ENCODE peak calls at places on chromosomes 4 and X, in seven cellular contexts. L is left ventricle myocardium inferior, P is astrocyte, Z is uterus, K is keratinocyte, Y is aorta, H is fibroblast of lung. I is an unnamed sample.
A peak's percentile ranks its signal among the peaks of the same experiment; 100 is the strongest.

GRCh38 chr4:107760281-107760947 is 40.4 kb upstream of the PAPSS1 start:
- DNase-seq in H (peak; percentile 27), L (no peak), K (no peak), Z (no peak), Y (no peak), P (no peak), I (no peak)

GRCh38 chr4:65880594-65880993 is 210.3 kb upstream of the EPHA5 start:
- DNase-seq in Y (no peak), K (no peak), H (no peak), Z (no peak), L (no peak), P (no peak), I (no peak)

GRCh38 chrX:9928083-9928482 is 39.1 kb upstream of the CLDN34 start:
- DNase-seq in P (no peak), H (no peak), K (no peak), Z (no peak), Y (no peak), L (no peak), I (no peak)

GRCh38 chr4:73776363-73776762 is 36.0 kb downstream of the CXCL8 start:
- DNase-seq in L (no peak), Z (peak; percentile 51), H (peak; percentile 94), K (no peak), P (peak; percentile 90), Y (no peak), I (no peak)

GRCh38 chrX:57900961-57901360 is 9.3 kb downstream of the ZXDA start:
- DNase-seq in P (peak; percentile 63), L (no peak), Y (no peak), K (no peak), H (peak; percentile 34), Z (no peak), I (no peak)

GRCh38 chrX:24594531-24594930 is 52.6 kb downstream of the PCYT1B start:
- DNase-seq in L (no peak), P (no peak), Z (no peak), K (no peak), Y (no peak), H (no peak), I (no peak)

GRCh38 chr4:163330828-163331628 is 1.4 kb downstream of the NPY1R start:
- DNase-seq in L (no peak), P (no peak), K (no peak), Z (no peak), H (no peak), Y (peak; percentile 46), I (no peak)

GRCh38 chr4:185232370-185232769 is 23.0 kb downstream of the SNX25 start:
- DNase-seq in H (peak; percentile 36), L (no peak), Z (no peak), K (no peak), Y (no peak), P (peak; percentile 55), I (no peak)

GRCh38 chrX:55801811-55802210 is 84.3 kb downstream of the RRAGB start:
- DNase-seq in H (no peak), Z (no peak), L (no peak), K (no peak), P (no peak), Y (no peak), I (no peak)

GRCh38 chrX:24334473-24334872 is 20.6 kb upstream of the SUPT20HL2 start:
- DNase-seq in P (peak; percentile 63), K (no peak), Z (no peak), H (no peak), Y (no peak), L (no peak), I (no peak)

GRCh38 chr4:94454405-94454804 is 2.7 kb downstream of the PDLIM5 start:
- DNase-seq in H (no peak), Z (no peak), K (no peak), P (no peak), Y (no peak), L (no peak), I (no peak)

GRCh38 chr4:141759796-141760425 is 123.5 kb downstream of the IL15 start:
- DNase-seq in Z (no peak), K (no peak), P (peak; percentile 91), L (no peak), H (no peak), Y (no peak), I (no peak)

GRCh38 chr4:188976644-188977115 is 837.4 kb downstream of the TRIML1 start:
- DNase-seq in Y (no peak), L (no peak), K (no peak), P (peak; percentile 69), Z (no peak), H (peak; percentile 58), I (no peak)

GRCh38 chrX:29478336-29479069 is 736.9 kb upstream of the MAGEB2 start:
- DNase-seq in H (peak; percentile 39), P (peak; percentile 12), L (no peak), Y (no peak), K (no peak), Z (no peak), I (no peak)

GRCh38 chr4:76830612-76831474 is 67.1 kb downstream of the SOWAHB start:
- DNase-seq in K (no peak), L (no peak), H (peak; percentile 87), Y (no peak), P (peak; percentile 83), Z (peak; percentile 56), I (no peak)

GRCh38 chr4:20318899-20319291 is 67.2 kb downstream of the SLIT2 start:
- DNase-seq in Y (no peak), L (no peak), H (no peak), P (no peak), Z (no peak), K (no peak), I (no peak)

GRCh38 chrX:30530591-30530990 is 47.0 kb downstream of the TASL start:
- DNase-seq in P (no peak), K (no peak), H (peak; percentile 13), Y (no peak), Z (no peak), L (no peak), I (no peak)

GRCh38 chr4:38281416-38282071 is 321.3 kb downstream of the PTTG2 start:
- DNase-seq in Y (no peak), Z (no peak), K (no peak), H (peak; percentile 63), L (no peak), P (peak; percentile 56), I (no peak)

GRCh38 chr4:177448850-177449249 is 6.6 kb upstream of the AGA start:
- DNase-seq in L (no peak), Z (no peak), Y (no peak), H (peak; percentile 44), K (no peak), P (peak; percentile 90), I (no peak)

GRCh38 chr4:74967324-74967723 is 34.4 kb downstream of the PARM1 start:
- DNase-seq in Z (no peak), H (no peak), Y (no peak), K (no peak), L (no peak), P (no peak), I (no peak)
- H3K4me3 ChIP-seq in Z (no peak overlapping the region), H (no peak overlapping the region), Y (no peak overlapping the region), K (no peak overlapping the region), L (no peak overlapping the region), P (no peak overlapping the region), I (no peak overlapping the region)

GRCh38 chr4:85499573-85499972 is 24.6 kb downstream of the ARHGAP24 start:
- DNase-seq in H (no peak), L (no peak), Y (no peak), Z (no peak), K (no peak), P (no peak), I (no peak)
- H3K4me1 ChIP-seq in H (peaks cover 19% of the 10 kb centered on the region), L (peaks cover 40% of the 10 kb centered on the region), Y (peaks cover 3% of the 10 kb centered on the region), Z (no peaks in the 10 kb centered on the region), K (peaks cover 28% of the 10 kb centered on the region), P (peaks cover 17% of the 10 kb centered on the region), I (peaks cover 5% of the 10 kb centered on the region)

GRCh38 chr4:7016086-7016485 is 27.1 kb upstream of the TADA2B start:
- DNase-seq in H (no peak), L (no peak), Y (peak; percentile 12), K (no peak), Z (no peak), P (no peak), I (no peak)
- H3K27ac ChIP-seq in H (no peak overlapping the region), L (no peak overlapping the region), Y (no peak overlapping the region), K (no peak overlapping the region), Z (no peak overlapping the region), P (no peak overlapping the region), I (no peak overlapping the region)

GRCh38 chrX:136738049-136738729 is 42.5 kb downstream of the ARHGEF6 start:
- DNase-seq in L (no peak), H (no peak), P (no peak), Y (no peak), K (no peak), Z (no peak), I (no peak)

GRCh38 chrX:136733613-136734012 is 47.1 kb downstream of the ARHGEF6 start:
- DNase-seq in K (no peak), Z (no peak), Y (no peak), H (no peak), L (no peak), P (no peak), I (no peak)

GRCh38 chrX:136736690-136737089 is 44.0 kb downstream of the ARHGEF6 start:
- DNase-seq in Y (no peak), P (no peak), H (no peak), K (no peak), L (no peak), Z (no peak), I (no peak)

GRCh38 chrX:136731798-136732197 is 48.9 kb downstream of the ARHGEF6 start:
- DNase-seq in Z (no peak), L (no peak), P (no peak), H (no peak), Y (no peak), K (no peak), I (no peak)

DNA sequence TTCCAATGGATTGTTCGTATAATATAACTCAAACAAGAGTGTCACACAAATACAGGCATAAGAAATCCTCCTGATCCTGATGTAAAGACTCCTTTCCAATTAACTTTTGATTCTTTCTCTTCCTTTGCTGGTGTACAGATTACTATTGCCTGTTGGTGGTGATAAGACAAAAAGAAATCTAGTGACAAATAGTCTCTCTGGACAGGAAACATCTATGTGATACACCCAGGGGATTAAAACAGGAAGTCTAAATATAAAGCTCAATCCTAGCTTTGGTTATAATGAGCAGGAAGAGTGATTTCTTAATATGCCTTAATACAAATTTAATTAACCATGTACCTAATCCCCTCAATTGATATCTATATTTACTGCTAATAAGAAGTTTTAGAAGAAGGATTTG is 45.1 kb downstream of the ARHGEF6 start:
- DNase-seq in P (no peak), L (no peak), Z (no peak), Y (no peak), K (no peak), H (no peak), I (no peak)
- H3K4me3 ChIP-seq in P (no peak overlapping the region), L (no peak overlapping the region), Z (no peak overlapping the region), Y (no peak overlapping the region), K (no peak overlapping the region), H (no peak overlapping the region), I (no peak overlapping the region)

I was measured in psoas muscle.